ENCODE peak calls at places on chromosomes 11 and 22, in four cellular contexts. One of them, this sample, is unnamed.

GRCh38 chr22:44409691-44410316 is 88.2 kb downstream of the RTL6 start:
- DNase-seq in GM23338: no peak
- DNase-seq in CD8-positive, alpha-beta T cell: no peak
- DNase-seq in psoas muscle: no peak
- DNase-seq in this sample: no peak

GRCh38 chr22:46628756-46629155 is 8.6 kb downstream of the GRAMD4 start:
- DNase-seq in GM23338: no peak
- DNase-seq in CD8-positive, alpha-beta T cell: no peak
- DNase-seq in psoas muscle: peak; percentile 26
- DNase-seq in this sample: no peak

GRCh38 chr11:110076388-110076965 is 16.7 kb upstream of the ZC3H12C start:
- DNase-seq in GM23338: peak; percentile 55
- DNase-seq in CD8-positive, alpha-beta T cell: no peak
- DNase-seq in psoas muscle: no peak
- DNase-seq in this sample: peak; percentile 63

GRCh38 chr11:2789791-2790580 is 90.2 kb upstream of the KCNQ1OT1 start:
- DNase-seq in GM23338: no peak
- DNase-seq in CD8-positive, alpha-beta T cell: peak; percentile 2
- DNase-seq in psoas muscle: peak; percentile 36
- DNase-seq in this sample: no peak

GRCh38 chr11:122746050-122746478 is 90.5 kb downstream of the UBASH3B start:
- DNase-seq in GM23338: no peak
- DNase-seq in CD8-positive, alpha-beta T cell: peak; percentile 51
- DNase-seq in psoas muscle: no peak
- DNase-seq in this sample: no peak

GRCh38 chr11:11391796-11392195 is 38.7 kb upstream of the CSNK2A3 start:
- DNase-seq in GM23338: no peak
- DNase-seq in CD8-positive, alpha-beta T cell: no peak
- DNase-seq in psoas muscle: no peak
- DNase-seq in this sample: no peak

GRCh38 chr11:96199563-96200025 is 143.4 kb downstream of the MAML2 start:
- DNase-seq in GM23338: no peak
- DNase-seq in CD8-positive, alpha-beta T cell: peak; percentile 16
- DNase-seq in psoas muscle: no peak
- DNase-seq in this sample: no peak

GRCh38 chr11:61650781-61651571 is 29.2 kb upstream of the DAGLA start:
- DNase-seq in GM23338: peak; percentile 79
- DNase-seq in CD8-positive, alpha-beta T cell: no peak
- DNase-seq in psoas muscle: peak; percentile 78
- DNase-seq in this sample: no peak

GRCh38 chr11:47433991-47434786 is 8.0 kb upstream of the PSMC3 start:
- DNase-seq in GM23338: no peak
- DNase-seq in CD8-positive, alpha-beta T cell: no peak
- DNase-seq in psoas muscle: peak; percentile 66
- DNase-seq in this sample: no peak

GRCh38 chr11:67372993-67373915 is at the start of gene CLCF1:
- DNase-seq in GM23338: peak; percentile 83
- DNase-seq in CD8-positive, alpha-beta T cell: peak; percentile 84
- DNase-seq in psoas muscle: peak; percentile 73
- DNase-seq in this sample: peak; percentile 58

GRCh38 chr11:67373916-67374570 is 645 bp upstream of the CLCF1 start:
- DNase-seq in GM23338: peak; percentile 86
- DNase-seq in CD8-positive, alpha-beta T cell: peak; percentile 50
- DNase-seq in psoas muscle: peak; percentile 85
- DNase-seq in this sample: peak; percentile 86

GRCh38 chr11:67371199-67371548 is 2.2 kb downstream of the CLCF1 start:
- DNase-seq in GM23338: no peak
- DNase-seq in CD8-positive, alpha-beta T cell: no peak
- DNase-seq in psoas muscle: no peak
- DNase-seq in this sample: no peak

GRCh38 chr11:67371549-67372231 is 1.7 kb downstream of the CLCF1 start:
- DNase-seq in GM23338: peak; percentile 77
- DNase-seq in CD8-positive, alpha-beta T cell: peak; percentile 43
- DNase-seq in psoas muscle: no peak
- DNase-seq in this sample: peak; percentile 51

GRCh38 chr11:67372232-67372992 is 986 bp downstream of the CLCF1 start:
- DNase-seq in GM23338: peak; percentile 52
- DNase-seq in CD8-positive, alpha-beta T cell: no peak
- DNase-seq in psoas muscle: no peak
- DNase-seq in this sample: no peak
- H3K4me1 ChIP-seq in GM23338: peaks cover 42% of the 10 kb centered on the region
- H3K4me1 ChIP-seq in CD8-positive, alpha-beta T cell: peaks cover 56% of the 10 kb centered on the region
- H3K4me1 ChIP-seq in psoas muscle: peaks cover 16% of the 10 kb centered on the region
- H3K4me1 ChIP-seq in this sample: peaks cover 8% of the 10 kb centered on the region

GRCh38 chr11:128624269-128625170 is 37.2 kb upstream of the ETS1 start:
- DNase-seq in GM23338: no peak
- DNase-seq in CD8-positive, alpha-beta T cell: peak; percentile 64
- DNase-seq in psoas muscle: peak; percentile 61
- DNase-seq in this sample: no peak
- H3K4me1 ChIP-seq in GM23338: peaks cover 38% of the 10 kb centered on the region
- H3K4me1 ChIP-seq in CD8-positive, alpha-beta T cell: peaks cover 90% of the 10 kb centered on the region
- H3K4me1 ChIP-seq in psoas muscle: no peaks in the 10 kb centered on the region
- H3K4me1 ChIP-seq in this sample: no peaks in the 10 kb centered on the region

DNA sequence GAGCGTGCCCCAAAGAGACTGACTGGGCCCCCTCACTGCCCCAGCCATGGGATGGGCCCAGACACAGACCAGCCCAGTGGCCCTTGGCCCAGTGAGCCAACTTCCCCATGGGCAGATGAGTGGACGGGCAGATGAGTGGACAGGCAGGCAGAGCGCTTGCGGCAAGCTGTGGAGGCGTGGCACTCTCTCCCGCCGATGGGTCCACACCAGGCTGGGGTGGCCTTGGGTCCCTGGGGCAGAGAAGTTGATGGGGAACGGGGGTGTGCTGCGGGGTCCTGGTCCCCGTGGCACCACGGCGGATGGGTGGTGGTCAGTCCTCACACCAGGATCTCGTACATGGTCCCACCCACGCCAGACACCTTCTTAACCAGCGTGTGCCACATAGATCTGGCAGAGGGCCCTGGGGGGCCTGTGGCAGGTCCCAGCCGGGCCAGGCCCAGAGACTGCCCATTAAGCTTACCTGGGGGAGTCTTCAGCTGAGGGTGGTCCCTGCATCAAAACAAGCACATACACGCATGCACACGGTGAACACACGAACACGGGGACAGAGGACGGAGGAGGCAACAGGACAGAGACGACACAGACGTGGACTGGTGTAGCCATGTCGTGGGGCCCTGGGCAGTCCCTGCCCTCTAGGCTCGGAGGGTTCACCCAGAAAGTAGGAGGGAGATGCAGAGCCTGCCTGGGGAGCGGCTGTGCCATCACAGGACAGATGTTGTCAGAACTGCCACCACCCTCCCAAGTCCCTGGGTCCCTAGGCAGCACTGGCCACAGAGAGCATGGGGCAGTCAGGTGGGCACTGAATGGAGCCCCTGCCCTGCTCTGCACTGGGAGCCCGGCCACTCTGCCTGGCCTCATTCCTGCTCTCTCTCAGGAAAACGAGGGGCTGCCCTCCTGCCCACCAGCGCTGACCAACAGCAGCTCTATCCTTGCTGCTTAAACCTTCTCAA is 182.2 kb downstream of the IGLL1 start:
- DNase-seq in GM23338: no peak
- DNase-seq in CD8-positive, alpha-beta T cell: no peak
- DNase-seq in psoas muscle: peak; percentile 42
- DNase-seq in this sample: no peak
- H3K4me1 ChIP-seq in GM23338: peaks cover under 1% of the 10 kb centered on the region
- H3K4me1 ChIP-seq in CD8-positive, alpha-beta T cell: no peaks in the 10 kb centered on the region
- H3K4me1 ChIP-seq in psoas muscle: no peaks in the 10 kb centered on the region
- H3K4me1 ChIP-seq in this sample: peaks cover 5% of the 10 kb centered on the region

DNA sequence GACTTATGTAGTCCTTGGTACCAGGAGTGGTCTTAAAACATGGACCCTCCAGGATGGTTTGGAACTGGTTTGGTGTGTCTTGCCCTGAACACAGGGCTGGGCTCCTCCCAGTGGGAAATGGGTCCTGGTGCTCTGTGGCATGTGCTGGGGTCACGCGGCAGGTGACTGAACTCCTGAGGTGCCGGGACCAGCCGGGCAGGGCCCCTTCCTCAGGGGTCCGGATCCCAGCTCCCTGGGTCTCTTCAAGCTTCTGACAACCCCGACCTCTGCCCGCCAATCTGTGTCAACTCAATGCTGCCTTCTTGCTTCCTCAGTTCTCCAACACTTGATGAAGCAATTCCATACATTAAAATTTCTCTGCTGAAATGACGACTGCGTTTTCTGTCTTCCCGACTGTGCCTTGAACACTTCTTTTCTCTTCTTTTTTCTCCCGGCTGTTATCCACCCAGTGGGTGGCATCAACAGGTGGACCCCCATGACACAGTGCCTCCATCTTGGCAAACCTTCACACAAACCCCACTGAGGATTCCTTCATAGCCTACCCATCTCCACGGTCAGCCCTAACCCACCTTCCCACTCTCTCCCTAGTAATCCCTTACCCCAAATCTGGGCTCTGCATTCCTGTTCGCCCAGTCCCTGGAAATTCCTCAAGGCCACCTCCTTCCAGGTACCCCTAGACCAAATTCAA is 4.4 kb downstream of the IFT27 start:
- DNase-seq in GM23338: no peak
- DNase-seq in CD8-positive, alpha-beta T cell: no peak
- DNase-seq in psoas muscle: no peak
- DNase-seq in this sample: no peak
- H3K4me1 ChIP-seq in GM23338: peaks cover 7% of the 10 kb centered on the region
- H3K4me1 ChIP-seq in CD8-positive, alpha-beta T cell: peaks cover 7% of the 10 kb centered on the region
- H3K4me1 ChIP-seq in psoas muscle: peaks cover 9% of the 10 kb centered on the region
- H3K4me1 ChIP-seq in this sample: peaks cover 6% of the 10 kb centered on the region

GRCh38 chr11:130828741-130829140 is 87.5 kb downstream of the SNX19 start:
- DNase-seq in GM23338: no peak
- DNase-seq in CD8-positive, alpha-beta T cell: no peak
- DNase-seq in psoas muscle: peak; percentile 79
- DNase-seq in this sample: no peak
- H3K4me1 ChIP-seq in GM23338: no peaks in the 10 kb centered on the region
- H3K4me1 ChIP-seq in CD8-positive, alpha-beta T cell: no peaks in the 10 kb centered on the region
- H3K4me1 ChIP-seq in psoas muscle: peaks cover 47% of the 10 kb centered on the region
- H3K4me1 ChIP-seq in this sample: no peaks in the 10 kb centered on the region

DNA sequence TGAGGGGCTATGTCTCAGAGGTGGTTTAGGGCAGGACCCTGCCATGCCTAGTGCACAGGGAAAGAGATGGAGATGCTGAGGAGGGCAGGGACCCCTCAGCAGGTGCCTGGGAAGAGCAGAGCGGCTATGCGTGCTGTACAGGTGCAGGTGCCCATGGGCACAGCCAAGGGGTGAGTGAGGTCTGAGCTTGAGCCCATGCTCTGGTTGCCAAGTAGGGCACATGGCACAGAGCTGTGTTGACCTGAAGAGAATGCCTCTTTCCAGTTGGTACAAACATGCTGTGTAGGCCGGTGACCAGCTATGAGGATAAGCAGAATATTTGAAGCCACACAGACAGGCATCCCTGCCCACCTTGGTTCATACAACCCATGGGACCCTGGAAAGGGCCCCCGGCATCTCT is 65.8 kb upstream of the NECTIN1 start:
- DNase-seq in GM23338: no peak
- DNase-seq in CD8-positive, alpha-beta T cell: no peak
- DNase-seq in psoas muscle: no peak
- DNase-seq in this sample: no peak
- H3K4me1 ChIP-seq in GM23338: peaks cover 48% of the 10 kb centered on the region
- H3K4me1 ChIP-seq in CD8-positive, alpha-beta T cell: no peaks in the 10 kb centered on the region
- H3K4me1 ChIP-seq in psoas muscle: no peaks in the 10 kb centered on the region
- H3K4me1 ChIP-seq in this sample: peaks cover 4% of the 10 kb centered on the region

GRCh38 chr11:102447941-102448868 is 4.4 kb downstream of the TMEM123 start:
- DNase-seq in GM23338: no peak
- DNase-seq in CD8-positive, alpha-beta T cell: no peak
- DNase-seq in psoas muscle: no peak
- DNase-seq in this sample: no peak

GRCh38 chr11:102447193-102447592 is 5.4 kb downstream of the TMEM123 start:
- DNase-seq in GM23338: no peak
- DNase-seq in CD8-positive, alpha-beta T cell: no peak
- DNase-seq in psoas muscle: no peak
- DNase-seq in this sample: no peak

GRCh38 chr11:102448869-102449224 is 3.7 kb downstream of the TMEM123 start:
- DNase-seq in GM23338: no peak
- DNase-seq in CD8-positive, alpha-beta T cell: no peak
- DNase-seq in psoas muscle: no peak
- DNase-seq in this sample: no peak

GRCh38 chr11:102449651-102450570 is 2.7 kb downstream of the TMEM123 start:
- DNase-seq in GM23338: no peak
- DNase-seq in CD8-positive, alpha-beta T cell: peak; percentile 31
- DNase-seq in psoas muscle: no peak
- DNase-seq in this sample: no peak

DNA sequence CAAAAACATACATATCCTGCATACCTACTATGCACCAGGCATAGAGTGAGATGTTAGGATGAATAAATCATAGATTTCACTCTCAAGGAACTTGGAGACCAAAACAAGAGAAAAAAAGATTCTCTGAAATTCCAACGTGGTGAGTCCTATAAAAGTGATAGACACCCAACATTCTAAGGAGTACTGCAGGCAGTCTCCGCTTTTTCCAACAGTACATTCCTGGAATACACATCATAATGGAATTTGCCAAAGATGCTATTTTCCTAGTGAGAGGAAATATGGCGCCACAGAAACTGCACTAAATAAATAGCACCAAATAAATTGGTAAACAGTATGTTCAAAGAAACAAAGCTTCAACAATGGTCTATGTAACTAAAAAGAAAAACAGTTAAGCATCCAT is 6.0 kb downstream of the TMEM123 start:
- DNase-seq in GM23338: no peak
- DNase-seq in CD8-positive, alpha-beta T cell: no peak
- DNase-seq in psoas muscle: no peak
- DNase-seq in this sample: no peak
- H3K4me1 ChIP-seq in GM23338: peaks cover 25% of the 10 kb centered on the region
- H3K4me1 ChIP-seq in CD8-positive, alpha-beta T cell: peaks cover 49% of the 10 kb centered on the region
- H3K4me1 ChIP-seq in psoas muscle: peaks cover 8% of the 10 kb centered on the region
- H3K4me1 ChIP-seq in this sample: peaks cover 19% of the 10 kb centered on the region

GRCh38 chr11:56909080-56909479 is 79.6 kb upstream of the OR5AK2 start:
- DNase-seq in GM23338: no peak
- DNase-seq in CD8-positive, alpha-beta T cell: no peak
- DNase-seq in psoas muscle: no peak
- DNase-seq in this sample: no peak
- H3K4me1 ChIP-seq in GM23338: no peaks in the 10 kb centered on the region
- H3K4me1 ChIP-seq in CD8-positive, alpha-beta T cell: no peaks in the 10 kb centered on the region
- H3K4me1 ChIP-seq in psoas muscle: no peaks in the 10 kb centered on the region
- H3K4me1 ChIP-seq in this sample: no peaks in the 10 kb centered on the region

This sample was measured in HAP-1.